ENCODE peak calls at places on chromosome 12, in four cellular contexts. O is mammary epithelial cell, Y is A549, U is H9. F is an unnamed sample. For H3K4me1, the result is how much of the 10 kb centered on the place peaks cover.

GRCh38 chr12:2208837-2209236 is 156.1 kb downstream of the CACNA1C start:
- DNase-seq in O (no peak), Y (no peak), U (no peak), F (no peak)

GRCh38 chr12:10873374-10873773 is 10.7 kb downstream of the PRH1 start:
- DNase-seq in O (no peak), Y (no peak), U (no peak), F (no peak)

GRCh38 chr12:98754095-98754494 is 109.0 kb downstream of the APAF1 start:
- DNase-seq in O (peak), Y (peak), U (no peak), F (no peak)

GRCh38 chr12:23694307-23694706 is 255.2 kb downstream of the SOX5 start:
- DNase-seq in O (no peak), Y (no peak), U (no peak), F (no peak)

GRCh38 chr12:76032043-76032981 is 736 bp upstream of the PHLDA1 start:
- DNase-seq in O (peak), Y (peak), U (peak), F (peak)

GRCh38 chr12:62530596-62530995 is 64.0 kb downstream of the MON2 start:
- DNase-seq in O (no peak), Y (no peak), U (no peak), F (no peak)

GRCh38 chr12:8032242-8033152 is at the start of gene FOXJ2:
- DNase-seq in O (peak), Y (peak), U (peak), F (peak)

GRCh38 chr12:46524778-46525177 is 152.2 kb upstream of the SLC38A2 start:
- DNase-seq in O (no peak), Y (peak), U (no peak), F (no peak)

GRCh38 chr12:82099216-82099615 is 259.0 kb downstream of the CCDC59 start:
- DNase-seq in O (peak), Y (no peak), U (no peak), F (no peak)

GRCh38 chr12:12086975-12087692 is 16.4 kb downstream of the BCL2L14 start:
- DNase-seq in O (no peak), Y (no peak), U (peak), F (no peak)

GRCh38 chr12:98745578-98746391 is 100.7 kb downstream of the APAF1 start:
- DNase-seq in O (no peak), Y (no peak), U (peak), F (no peak)

GRCh38 chr12:102407776-102408486 is 72.4 kb downstream of the IGF1 start:
- DNase-seq in O (no peak), Y (peak), U (no peak), F (no peak)

GRCh38 chr12:116466536-116466935 is 92.6 kb upstream of the MAP1LC3B2 start:
- DNase-seq in O (no peak), Y (no peak), U (no peak), F (no peak)

GRCh38 chr12:113684053-113684907 is 212.6 kb upstream of the LHX5 start:
- DNase-seq in O (no peak), Y (no peak), U (peak), F (no peak)

GRCh38 chr12:24615967-24616411 is 332.9 kb downstream of the BCAT1 start:
- DNase-seq in O (no peak), Y (no peak), U (no peak), F (no peak)

GRCh38 chr12:102543494-102543893 is 63.1 kb upstream of the IGF1 start:
- DNase-seq in O (no peak), Y (no peak), U (no peak), F (no peak)

GRCh38 chr12:128388461-128388921 is 121.5 kb downstream of the TMEM132C start:
- DNase-seq in O (no peak), Y (no peak), U (no peak), F (no peak)

GRCh38 chr12:117980621-117981020 is 11.8 kb upstream of the KSR2 start:
- DNase-seq in O (no peak), Y (no peak), U (no peak), F (no peak)

GRCh38 chr12:123996581-123996980 is 23.6 kb downstream of the ZNF664 start:
- DNase-seq in O (no peak), Y (no peak), U (no peak), F (no peak)
- H3K27ac ChIP-seq in O (no peak), Y (no peak), U (no peak), F (no peak)

GRCh38 chr12:124511259-124511985 is 56.0 kb downstream of the NCOR2 start:
- DNase-seq in O (no peak), Y (no peak), U (no peak), F (no peak)

GRCh38 chr12:124514145-124514995 is 53.0 kb downstream of the NCOR2 start:
- DNase-seq in O (no peak), Y (no peak), U (no peak), F (no peak)

GRCh38 chr12:124510301-124510970 is 57.0 kb downstream of the NCOR2 start:
- DNase-seq in O (no peak), Y (peak), U (peak), F (no peak)

GRCh38 chr12:124513297-124513867 is 54.0 kb downstream of the NCOR2 start:
- DNase-seq in O (no peak), Y (peak), U (peak), F (no peak)

GRCh38 chr12:124512667-124513296 is 54.6 kb downstream of the NCOR2 start:
- DNase-seq in O (peak), Y (peak), U (peak), F (no peak)
- H3K4me1 ChIP-seq in O (half or more), Y (half or more), U (under half), F (under half)

GRCh38 chr12:47903927-47904646 is 707 bp downstream of the VDR start:
- DNase-seq in O (peak), Y (peak), U (peak), F (peak)
- H3K27ac ChIP-seq in O (peak), Y (peak), U (no peak), F (no peak)

GRCh38 chr12:6643569-6644256 is 3.5 kb downstream of the ACRBP start:
- DNase-seq in O (no peak), Y (no peak), U (no peak), F (no peak)

GRCh38 chr12:6638305-6638704 is 2.5 kb upstream of the LPAR5 start:
- DNase-seq in O (no peak), Y (no peak), U (no peak), F (no peak)

GRCh38 chr12:6639151-6639773 is 3.5 kb upstream of the LPAR5 start:
- DNase-seq in O (no peak), Y (no peak), U (no peak), F (no peak)

GRCh38 chr12:6641131-6641530 is 5.4 kb upstream of the LPAR5 start:
- DNase-seq in O (no peak), Y (no peak), U (no peak), F (no peak)

GRCh38 chr12:6640497-6640896 is 4.7 kb upstream of the LPAR5 start:
- DNase-seq in O (no peak), Y (no peak), U (no peak), F (no peak)
- H3K4me1 ChIP-seq in O (under half), Y (under half), U (under half), F (under half)

GRCh38 chr12:121784460-121784859 is 9.0 kb downstream of the RHOF start:
- DNase-seq in O (peak), Y (peak), U (no peak), F (no peak)
- H3K27ac ChIP-seq in O (peak), Y (peak), U (no peak), F (no peak)

F was measured in CD8-positive, alpha-beta memory T cell.